ENCODE peak calls at places on chromosome 18, in ten cellular contexts. G, E, C, K, S, N, R, D, P and Q are unnamed samples.

GRCh38 chr18:61662726-61663125 is 230.1 kb downstream of the RNF152 start:
- DNase-seq in G (no peak), E (no peak), C (no peak), K (no peak), S (no peak), N (no peak), R (no peak), D (no peak), P (no peak), Q (no peak)

GRCh38 chr18:74806073-74806472 is 208.4 kb downstream of the ZNF407 start:
- DNase-seq in G (no peak), E (no peak), C (no peak), K (no peak), S (no peak), N (no peak), R (no peak), D (peak), P (no peak), Q (no peak)

GRCh38 chr18:50306944-50307343 is 19.5 kb upstream of the CXXC1 start:
- DNase-seq in G (no peak), E (peak), C (no peak), K (no peak), S (no peak), N (no peak), R (no peak), D (no peak), P (peak), Q (peak)

GRCh38 chr18:24868760-24869237 is 408.4 kb downstream of the HRH4 start:
- DNase-seq in G (no peak), E (no peak), C (no peak), K (no peak), S (no peak), N (no peak), R (no peak), D (peak), P (peak), Q (peak)

GRCh38 chr18:34493566-34494358 is 216.3 kb upstream of the DTNA start:
- DNase-seq in G (no peak), E (no peak), C (peak), K (no peak), S (peak), N (peak), R (peak), D (peak), P (peak), Q (no peak)

GRCh38 chr18:3703732-3704176 is 253.8 kb downstream of the TGIF1 start:
- DNase-seq in G (no peak), E (peak), C (peak), K (no peak), S (peak), N (peak), R (peak), D (peak), P (peak), Q (no peak)

GRCh38 chr18:62282188-62282629 is 42.9 kb upstream of the TNFRSF11A start:
- DNase-seq in G (no peak), E (peak), C (no peak), K (no peak), S (no peak), N (no peak), R (no peak), D (no peak), P (no peak), Q (peak)

GRCh38 chr18:23094411-23095165 is 40.7 kb upstream of the CABLES1 start:
- DNase-seq in G (no peak), E (no peak), C (no peak), K (no peak), S (no peak), N (no peak), R (no peak), D (no peak), P (no peak), Q (no peak)

GRCh38 chr18:58195278-58195721 is 151.3 kb downstream of the NEDD4L start:
- DNase-seq in G (no peak), E (no peak), C (peak), K (no peak), S (no peak), N (peak), R (no peak), D (peak), P (peak), Q (no peak)

GRCh38 chr18:57819671-57820460 is 16.8 kb upstream of the ATP8B1 start:
- DNase-seq in G (no peak), E (peak), C (no peak), K (peak), S (peak), N (peak), R (no peak), D (peak), P (peak), Q (peak)

GRCh38 chr18:28175047-28175929 is 1.6 kb downstream of the CDH2 start:
- DNase-seq in G (no peak), E (peak), C (peak), K (no peak), S (peak), N (no peak), R (no peak), D (peak), P (no peak), Q (no peak)